ENCODE peak calls at places on chromosomes 3 and 15, in seven cellular contexts. Q, U, R, D, P, X and C are unnamed samples.

GRCh38 chr15:35288580-35288979 is 203.5 kb upstream of the NANOGP8 start:
- DNase-seq in Q (no peak), U (no peak), R (no peak), D (no peak), P (no peak), X (no peak), C (no peak)

GRCh38 chr3:50815844-50816243 is 141.1 kb downstream of the DOCK3 start:
- DNase-seq in Q (no peak), U (no peak), R (peak; percentile 47), D (no peak), P (no peak), X (no peak), C (no peak)

GRCh38 chr15:39315200-39315599 is 265.7 kb upstream of the THBS1 start:
- DNase-seq in Q (no peak), U (no peak), R (no peak), D (no peak), P (no peak), X (peak; percentile 31), C (no peak)

GRCh38 chr15:94225616-94226015 is 5.7 kb upstream of the MCTP2 start:
- DNase-seq in Q (no peak), U (no peak), R (no peak), D (no peak), P (no peak), X (peak; percentile 45), C (no peak)

GRCh38 chr15:88661041-88661765 is 22.4 kb downstream of the ISG20 start:
- DNase-seq in Q (no peak), U (no peak), R (no peak), D (no peak), P (no peak), X (peak; percentile 87), C (no peak)

GRCh38 chr15:83871808-83872559 is 218.1 kb downstream of the ADAMTSL3 start:
- DNase-seq in Q (no peak), U (no peak), R (no peak), D (no peak), P (no peak), X (peak; percentile 16), C (no peak)

GRCh38 chr3:129651316-129652202 is 45.1 kb upstream of the PLXND1 start:
- DNase-seq in Q (no peak), U (no peak), R (peak; percentile 84), D (peak; percentile 65), P (no peak), X (peak; percentile 97), C (no peak)

GRCh38 chr15:56047354-56047753 is 53.9 kb upstream of the NEDD4 start:
- DNase-seq in Q (no peak), U (no peak), R (no peak), D (no peak), P (no peak), X (peak; percentile 38), C (no peak)

GRCh38 chr3:62955126-62955525 is 79.9 kb upstream of the CADPS start:
- DNase-seq in Q (no peak), U (no peak), R (no peak), D (no peak), P (no peak), X (no peak), C (no peak)

GRCh38 chr3:135516143-135516542 is 449.4 kb upstream of the PPP2R3A start:
- DNase-seq in Q (no peak), U (no peak), R (no peak), D (no peak), P (no peak), X (peak; percentile 48), C (no peak)

GRCh38 chr15:29050870-29051269 is 165.1 kb downstream of the APBA2 start:
- DNase-seq in Q (no peak), U (no peak), R (no peak), D (no peak), P (no peak), X (peak; percentile 70), C (no peak)

GRCh38 chr3:39216176-39216790 is 23.9 kb upstream of the XIRP1 start:
- DNase-seq in Q (no peak), U (no peak), R (no peak), D (no peak), P (no peak), X (no peak), C (no peak)

GRCh38 chr3:183812746-183813445 is 12.5 kb downstream of the MAP6D1 start:
- DNase-seq in Q (no peak), U (no peak), R (peak; percentile 72), D (no peak), P (no peak), X (no peak), C (no peak)

GRCh38 chr3:129052675-129053074 is 7.9 kb upstream of the GP9 start:
- DNase-seq in Q (no peak), U (no peak), R (no peak), D (no peak), P (no peak), X (no peak), C (no peak)

GRCh38 chr3:923161-923910 is 169.5 kb upstream of the CNTN6 start:
- DNase-seq in Q (no peak), U (no peak), R (no peak), D (no peak), P (no peak), X (no peak), C (no peak)

GRCh38 chr15:52109559-52110451 is 2.8 kb downstream of the BCL2L10 start:
- DNase-seq in Q (no peak), U (no peak), R (no peak), D (no peak), P (no peak), X (no peak), C (no peak)

GRCh38 chr3:52685285-52685704 is 418 bp downstream of the PBRM1 start:
- DNase-seq in Q (peak; percentile 77), U (peak; percentile 12), R (no peak), D (peak; percentile 90), P (peak; percentile 91), X (peak; percentile 78), C (peak; percentile 47)

GRCh38 chr3:72492240-72492639 is 356.0 kb downstream of the SHQ1 start:
- DNase-seq in Q (no peak), U (no peak), R (peak; percentile 66), D (peak; percentile 90), P (no peak), X (peak; percentile 99), C (no peak)

GRCh38 chr3:141845407-141846049 is 30.9 kb upstream of the ATP1B3 start:
- DNase-seq in Q (no peak), U (no peak), R (no peak), D (no peak), P (no peak), X (no peak), C (peak; percentile 14)

GRCh38 chr3:176767385-176767784 is 429.9 kb downstream of the TBL1XR1 start:
- DNase-seq in Q (no peak), U (no peak), R (peak; percentile 72), D (no peak), P (no peak), X (peak; percentile 93), C (no peak)

GRCh38 chr3:153166206-153166605 is 4.2 kb downstream of the RAP2B start:
- DNase-seq in Q (peak; percentile 20), U (no peak), R (no peak), D (no peak), P (no peak), X (peak; percentile 30), C (no peak)

GRCh38 chr3:54950391-54951003 is 22.6 kb upstream of the LRTM1 start:
- DNase-seq in Q (no peak), U (no peak), R (no peak), D (no peak), P (no peak), X (no peak), C (no peak)

GRCh38 chr3:632571-633170 is 436.1 kb downstream of the CHL1 start:
- DNase-seq in Q (peak; percentile 3), U (no peak), R (peak; percentile 27), D (no peak), P (peak; percentile 54), X (peak; percentile 6), C (no peak)

GRCh38 chr15:51647128-51647562 is 24.6 kb upstream of the DMXL2 start:
- DNase-seq in Q (no peak), U (no peak), R (peak; percentile 34), D (peak; percentile 54), P (no peak), X (peak; percentile 70), C (no peak)

GRCh38 chr15:45205192-45205591 is 17.4 kb upstream of the SHF start:
- DNase-seq in Q (peak; percentile 47), U (no peak), R (peak; percentile 32), D (peak; percentile 71), P (peak; percentile 74), X (peak; percentile 74), C (peak; percentile 25)

GRCh38 chr3:173970206-173970605 is 572.7 kb downstream of the NLGN1 start:
- DNase-seq in Q (no peak), U (no peak), R (no peak), D (no peak), P (no peak), X (peak; percentile 57), C (no peak)

GRCh38 chr3:39107874-39108308 is 411 bp downstream of the TTC21A start:
- DNase-seq in Q (no peak), U (no peak), R (no peak), D (no peak), P (no peak), X (no peak), C (no peak)